ENCODE peak calls at places on chromosomes 7 and 10, in five cellular contexts. W is uterus; D is cardiac muscle cell; O is activated CD8-positive, alpha-beta T cell treated with anti-CD3 and anti-CD28 coated beads for 36 hours; S is endothelial cell. X is an unnamed sample.

GRCh38 chr7:27587429-27587828 is 75.3 kb downstream of the HIBADH start:
- DNase-seq in O (no peak), S (no peak), D (no peak), W (no peak), X (no peak)

GRCh38 chr7:92781117-92781720 is 55.2 kb downstream of the CDK6 start:
- DNase-seq in D (no peak), O (no peak), W (peak), S (no peak), X (no peak)

GRCh38 chr7:29946428-29947186 is 43.0 kb downstream of the SCRN1 start:
- DNase-seq in O (peak), D (peak), S (peak), W (peak), X (no peak)

GRCh38 chr7:154881046-154881445 is 121.9 kb downstream of the PAXIP1 start:
- DNase-seq in D (no peak), O (no peak), S (no peak), W (no peak), X (no peak)

GRCh38 chr7:76515999-76516443 is 5.7 kb downstream of the UPK3B start:
- DNase-seq in S (peak), D (peak), O (peak), W (no peak), X (no peak)

GRCh38 chr10:44845672-44846071 is 65.5 kb upstream of the TMEM72 start:
- DNase-seq in D (no peak), W (no peak), S (no peak), O (no peak), X (no peak)

GRCh38 chr7:120987280-120987679 is 1.2 kb upstream of the CPED1 start:
- DNase-seq in W (no peak), S (no peak), D (no peak), O (no peak), X (no peak)

GRCh38 chr10:14683246-14683645 is 91.5 kb downstream of the FAM107B start:
- DNase-seq in S (no peak), W (no peak), D (no peak), O (no peak), X (no peak)

GRCh38 chr7:2437537-2438148 is 34.2 kb downstream of the CHST12 start:
- DNase-seq in W (no peak), S (no peak), D (no peak), O (no peak), X (no peak)

GRCh38 chr10:125878957-125879835 is 1.9 kb downstream of the DHX32 start:
- DNase-seq in W (no peak), O (no peak), S (no peak), D (no peak), X (no peak)
- TF ChIP-seq CTCF in W (no peak), O (no peak), S (no peak), D (no peak), X (no peak)

GRCh38 chr7:17939670-17940301 is 508 bp downstream of the SNX13 start:
- DNase-seq in S (peak), O (peak), D (peak), W (peak), X (peak)

GRCh38 chr7:17941171-17941490 is 837 bp upstream of the SNX13 start:
- DNase-seq in W (no peak), D (no peak), O (no peak), S (no peak), X (no peak)

GRCh38 chr7:17939111-17939669 is 1.1 kb downstream of the SNX13 start:
- DNase-seq in W (no peak), O (no peak), D (no peak), S (no peak), X (no peak)

GRCh38 chr7:17942231-17942630 is 1.9 kb upstream of the SNX13 start:
- DNase-seq in W (no peak), S (no peak), O (no peak), D (no peak), X (no peak)

DNA sequence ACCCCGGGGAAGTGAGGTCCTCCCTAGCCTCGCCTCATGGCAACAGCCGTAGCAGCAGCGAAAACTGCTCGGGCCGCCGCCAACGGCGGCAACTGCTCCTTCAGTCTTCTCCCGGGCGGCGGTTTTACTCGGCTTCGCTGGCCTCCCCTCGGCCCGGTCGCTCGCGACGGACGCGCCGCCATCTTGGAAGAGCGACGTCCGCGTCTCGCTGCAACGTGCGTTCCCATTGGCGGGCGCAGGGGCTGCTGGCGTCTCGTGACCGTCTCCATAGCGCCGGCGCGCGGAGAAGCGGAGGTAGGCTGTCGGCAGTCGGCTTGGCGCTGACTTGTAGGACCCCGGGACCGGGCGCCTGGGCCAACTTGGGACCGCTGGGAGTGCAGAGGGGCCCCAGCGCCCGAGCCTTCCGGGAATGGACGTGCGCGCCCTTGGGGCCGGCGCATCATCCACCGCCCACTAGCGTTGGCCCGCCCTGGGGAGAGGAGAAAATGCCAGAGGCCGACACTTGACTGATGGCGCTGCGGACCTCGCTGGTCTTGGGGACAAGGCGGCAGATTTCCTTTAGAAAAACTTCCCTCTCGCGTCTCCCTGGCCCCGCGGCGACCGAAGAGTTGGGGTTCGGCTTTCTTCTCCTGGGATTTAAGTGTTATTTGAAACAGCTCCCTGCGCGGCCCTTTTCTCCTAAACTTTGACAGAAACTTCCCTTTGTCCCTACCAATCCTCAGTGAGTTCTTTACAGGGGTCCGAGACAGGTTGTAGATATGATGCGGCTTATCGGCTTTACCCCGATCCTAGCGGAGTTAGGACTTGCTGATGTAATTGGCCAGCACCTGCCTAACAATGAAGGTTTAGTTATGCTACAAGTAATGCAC is at the start of gene SNX13:
- DNase-seq in W (peak), S (peak), O (peak), D (peak), X (peak)
- TF ChIP-seq CTCF in W (peak), S (no peak), O (peak), D (peak), X (peak)

GRCh38 chr10:119640875-119641526 is 10.2 kb upstream of the BAG3 start:
- DNase-seq in W (no peak), S (no peak), D (no peak), O (no peak), X (no peak)

GRCh38 chr10:119643306-119644214 is 7.6 kb upstream of the BAG3 start:
- DNase-seq in D (no peak), W (no peak), S (no peak), O (no peak), X (no peak)

GRCh38 chr10:119642556-119643111 is 8.5 kb upstream of the BAG3 start:
- DNase-seq in O (no peak), D (no peak), W (no peak), S (no peak), X (no peak)

GRCh38 chr10:119644994-119645393 is 6.2 kb upstream of the BAG3 start:
- DNase-seq in O (no peak), D (no peak), S (no peak), W (no peak), X (no peak)

GRCh38 chr10:119644215-119644826 is 6.9 kb upstream of the BAG3 start:
- DNase-seq in O (no peak), D (no peak), W (no peak), S (no peak), X (no peak)
- TF ChIP-seq CTCF in O (no peak), D (peak), W (no peak), S (no peak), X (peak)

GRCh38 chr7:122415510-122415909 is 111.0 kb upstream of the FEZF1 start:
- DNase-seq in S (no peak), D (no peak), O (no peak), W (no peak), X (no peak)
- TF ChIP-seq CTCF in S (no peak), D (no peak), O (no peak), W (no peak), X (no peak)

DNA sequence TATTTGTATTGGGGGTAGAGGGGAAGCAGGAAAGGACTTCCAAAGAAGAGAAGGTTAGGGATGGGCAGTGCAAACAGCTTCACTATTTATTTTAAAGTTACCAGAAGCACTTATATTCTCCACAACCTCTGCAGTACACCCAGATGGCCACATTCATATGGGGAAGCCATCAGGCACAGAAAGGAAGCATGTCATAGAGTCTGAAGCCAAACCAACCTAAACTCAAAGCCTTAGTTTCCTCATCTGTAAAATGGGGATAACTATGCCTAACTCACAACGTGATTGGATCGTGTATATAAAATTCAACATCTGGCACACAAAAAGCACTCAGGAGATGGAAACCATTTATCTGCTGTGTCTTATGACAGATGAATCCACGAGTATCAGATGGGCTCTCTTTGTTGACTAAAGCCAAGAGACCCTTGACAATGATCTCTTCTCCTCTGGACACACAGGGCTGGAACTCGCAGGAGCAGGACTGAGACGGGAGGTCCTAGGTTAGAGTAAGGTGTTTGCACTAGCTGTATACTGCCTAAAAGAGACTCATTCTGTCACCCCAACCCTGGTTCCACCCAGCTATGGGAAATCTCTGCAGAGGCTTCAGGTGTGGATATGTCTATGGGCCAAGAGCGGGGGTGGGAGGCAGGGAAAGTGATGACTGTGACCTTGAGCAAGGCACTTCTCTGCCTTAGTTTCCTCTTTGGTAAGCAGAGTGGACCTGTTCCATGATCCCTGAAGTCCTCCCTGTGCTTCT is 1.8 kb downstream of the KIAA1549 start:
- DNase-seq in S (no peak), O (peak), W (no peak), D (no peak), X (no peak)
- TF ChIP-seq CTCF in S (no peak), O (no peak), W (no peak), D (no peak), X (peak)

DNA sequence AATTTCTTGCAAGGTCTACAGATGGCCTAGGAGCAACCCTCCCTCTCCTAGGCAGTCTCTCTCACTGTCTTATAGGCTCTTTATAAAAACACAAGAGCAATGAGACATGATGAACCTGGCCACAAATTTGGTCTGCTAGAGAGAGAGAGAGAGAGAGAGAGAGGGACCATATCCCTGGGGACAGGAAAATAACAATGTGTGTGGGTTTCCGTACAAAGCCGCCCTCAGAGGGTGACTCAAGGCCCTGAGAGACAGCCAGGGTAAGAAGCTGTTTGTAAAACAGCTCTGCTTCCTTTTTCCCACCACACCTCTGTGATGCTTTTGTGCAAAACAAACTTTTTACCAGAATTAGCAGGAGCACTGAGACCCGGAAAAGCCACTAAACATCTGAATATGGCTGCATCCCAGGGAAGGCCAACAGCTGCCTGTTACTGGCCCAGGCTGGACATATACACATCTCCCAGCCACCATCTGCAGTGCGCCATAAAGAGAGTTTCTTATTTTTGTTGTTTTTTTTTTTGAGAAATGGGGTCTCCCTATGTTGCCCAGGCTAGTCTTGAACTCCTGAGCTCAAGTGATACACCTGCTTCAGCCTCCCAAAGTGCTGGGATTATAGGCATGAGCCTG is 18.4 kb downstream of the GIMAP5 start:
- DNase-seq in O (peak), S (no peak), W (no peak), D (no peak), X (no peak)
- TF ChIP-seq CTCF in O (no peak), S (no peak), W (no peak), D (no peak), X (no peak)

GRCh38 chr7:101948650-101949049 is 131.2 kb downstream of the CUX1 start:
- DNase-seq in S (no peak), W (no peak), D (no peak), O (no peak), X (no peak)

GRCh38 chr7:101951757-101952156 is 134.3 kb downstream of the CUX1 start:
- DNase-seq in D (no peak), O (no peak), S (no peak), W (no peak), X (no peak)

GRCh38 chr7:101952355-101953247 is 135.2 kb downstream of the CUX1 start:
- DNase-seq in D (no peak), O (no peak), W (peak), S (no peak), X (no peak)

GRCh38 chr7:101947899-101948298 is 130.5 kb downstream of the CUX1 start:
- DNase-seq in S (no peak), D (peak), O (no peak), W (peak), X (no peak)

GRCh38 chr7:101950450-101951119 is 133.2 kb downstream of the CUX1 start:
- DNase-seq in D (no peak), W (no peak), S (no peak), O (no peak), X (no peak)
- TF ChIP-seq CTCF in D (peak), W (no peak), S (no peak), O (no peak), X (peak)

DNA sequence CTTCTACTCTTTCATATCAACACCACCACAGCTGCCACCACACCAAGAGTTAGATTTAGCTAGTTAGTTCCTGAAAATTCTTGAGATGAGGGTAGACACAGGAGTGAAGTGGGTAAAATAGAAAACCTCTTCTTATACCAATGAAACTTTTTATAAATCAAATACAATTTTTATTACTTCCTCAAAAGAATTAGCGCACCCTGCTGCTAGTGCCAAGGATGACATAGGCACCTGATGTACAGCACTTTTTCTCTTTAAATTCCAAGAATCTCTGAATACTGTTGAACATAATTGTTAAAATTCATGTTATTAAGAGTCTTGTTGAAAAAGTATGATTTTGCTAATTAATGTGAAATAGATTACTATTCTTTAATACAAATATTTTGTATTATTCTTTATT is 11.4 kb downstream of the ZWINT start:
- DNase-seq in W (no peak), S (no peak), O (no peak), D (no peak), X (no peak)
- TF ChIP-seq CTCF in W (no peak), S (no peak), O (no peak), D (no peak), X (peak)

GRCh38 chr7:139753079-139753692 is 24.6 kb downstream of the HIPK2 start:
- DNase-seq in S (no peak), D (no peak), W (no peak), O (no peak), X (no peak)
- TF ChIP-seq CTCF in S (no peak), D (no peak), W (no peak), O (no peak), X (peak)

GRCh38 chr10:100480002-100480401 is 17.2 kb downstream of the WNT8B start:
- DNase-seq in W (no peak), O (no peak), S (no peak), D (no peak), X (no peak)
- TF ChIP-seq CTCF in W (no peak), O (no peak), S (no peak), D (no peak), X (no peak)

X was measured in progenitor cell of endocrine pancreas.